ENCODE peak calls at places on chromosomes 12 and 14, in ten cellular contexts. U is ovary, A is endothelial cell of umbilical vein, S is transverse colon, C is tibial nerve, X is spleen, G is body of pancreas, E is K562, K is IMR-90, W is uterus. B is an unnamed sample. For H3K9me3, the result is how much of the 10 kb centered on the place peaks cover.

GRCh38 chr12:65937181-65937641 is 112.9 kb downstream of the HMGA2 start:
- DNase-seq in U (no peak), A (no peak), S (no peak), C (no peak), X (no peak), G (no peak), E (no peak), K (peak), W (no peak), B (no peak)

GRCh38 chr14:103273145-103273846 is 60.7 kb upstream of the EIF5 start:
- DNase-seq in U (peak), A (no peak), S (peak), C (no peak), X (no peak), G (no peak), E (no peak), K (no peak), W (no peak), B (peak)

GRCh38 chr14:63795532-63795931 is 57.3 kb upstream of the SYNE2 start:
- DNase-seq in U (no peak), A (no peak), S (no peak), C (no peak), X (no peak), G (no peak), E (no peak), K (no peak), W (no peak), B (no peak)

GRCh38 chr14:99560403-99560802 is 43.6 kb downstream of the CCDC85C start:
- DNase-seq in U (no peak), A (no peak), S (no peak), C (no peak), X (no peak), G (no peak), E (no peak), K (no peak), W (no peak), B (no peak)

GRCh38 chr12:123243851-123244250 is 10.6 kb downstream of the MTRFR start:
- DNase-seq in U (no peak), A (no peak), S (no peak), C (no peak), X (no peak), G (no peak), E (no peak), K (no peak), W (no peak), B (no peak)

GRCh38 chr14:44339256-44339655 is 167.8 kb downstream of the FSCB start:
- DNase-seq in U (no peak), A (no peak), S (no peak), C (no peak), X (no peak), G (no peak), E (no peak), K (peak), W (no peak), B (no peak)

GRCh38 chr12:6614513-6615177 is 7.5 kb upstream of the CHD4 start:
- DNase-seq in U (no peak), A (no peak), S (no peak), C (no peak), X (no peak), G (no peak), E (no peak), K (no peak), W (no peak), B (no peak)

GRCh38 chr12:93015970-93016751 is 87.1 kb upstream of the EEA1 start:
- DNase-seq in U (no peak), A (peak), S (peak), C (no peak), X (no peak), G (no peak), E (no peak), K (peak), W (no peak), B (no peak)

GRCh38 chr12:9868271-9868815 is 811 bp downstream of the CLEC2B start:
- DNase-seq in U (no peak), A (peak), S (no peak), C (no peak), X (no peak), G (no peak), E (no peak), K (no peak), W (no peak), B (no peak)

GRCh38 chr12:52546126-52546525 is 6.8 kb downstream of the KRT71 start:
- DNase-seq in U (no peak), A (no peak), S (no peak), C (no peak), X (no peak), G (no peak), E (peak), K (no peak), W (no peak), B (no peak)

GRCh38 chr12:104953323-104953722 is 4.8 kb downstream of the SLC41A2 start:
- DNase-seq in U (no peak), A (peak), S (peak), C (no peak), X (no peak), G (peak), E (no peak), K (no peak), W (no peak), B (no peak)

GRCh38 chr14:68782091-68782981 is 10.5 kb downstream of the ZFP36L1 start:
- DNase-seq in U (peak), A (no peak), S (no peak), C (no peak), X (no peak), G (peak), E (peak), K (no peak), W (peak), B (peak)

GRCh38 chr14:69812725-69813124 is 15.7 kb upstream of the SLC10A1 start:
- DNase-seq in U (no peak), A (no peak), S (peak), C (no peak), X (no peak), G (no peak), E (no peak), K (no peak), W (no peak), B (no peak)

GRCh38 chr14:95331708-95332408 is 12.2 kb upstream of the CLMN start:
- DNase-seq in U (no peak), A (no peak), S (no peak), C (no peak), X (no peak), G (no peak), E (no peak), K (no peak), W (no peak), B (no peak)

GRCh38 chr12:114201794-114202193 is 204.2 kb downstream of the TBX5 start:
- DNase-seq in U (no peak), A (no peak), S (no peak), C (no peak), X (no peak), G (no peak), E (no peak), K (no peak), W (no peak), B (no peak)

GRCh38 chr14:89214221-89214965 is 202.6 kb downstream of the FOXN3 start:
- DNase-seq in U (no peak), A (peak), S (peak), C (no peak), X (no peak), G (peak), E (no peak), K (no peak), W (no peak), B (peak)

GRCh38 chr12:93990832-93991748 is 157.3 kb upstream of the PLXNC1 start:
- DNase-seq in U (no peak), A (no peak), S (no peak), C (no peak), X (no peak), G (no peak), E (peak), K (peak), W (no peak), B (no peak)

DNA sequence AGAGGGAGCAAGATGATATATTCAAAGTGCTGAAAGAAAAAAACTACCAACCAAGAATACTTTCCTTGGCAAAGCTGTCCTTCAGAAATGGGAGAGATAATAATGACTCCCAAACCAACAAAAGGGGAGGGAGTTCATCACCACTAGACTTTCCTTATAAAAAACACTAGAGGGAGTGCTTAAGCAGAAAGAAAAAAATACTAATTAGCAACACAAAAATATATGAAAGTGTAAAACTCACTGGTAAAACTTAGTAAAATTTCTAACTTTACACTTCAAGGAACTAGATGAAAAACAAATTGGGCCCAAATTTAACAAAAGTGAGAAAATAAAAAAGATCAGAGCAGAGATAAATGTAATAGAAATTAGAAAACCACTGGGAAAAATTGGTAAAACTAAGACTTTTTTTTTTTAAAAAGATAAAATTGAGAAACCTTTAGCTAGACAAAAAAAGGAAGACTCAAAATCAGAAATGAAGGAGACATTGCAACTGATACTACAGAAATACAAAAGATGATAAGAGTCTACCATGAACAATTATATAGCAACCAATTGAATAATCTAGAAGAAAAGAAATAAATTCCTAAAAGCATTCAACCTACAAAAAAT is 60.4 kb upstream of the FAR2 start:
- DNase-seq in U (no peak), A (peak), S (no peak), C (no peak), X (no peak), G (no peak), E (no peak), K (peak), W (no peak), B (no peak)
- H3K9me3 ChIP-seq in U (under half), A (under half), S (under half), C (under half), X (under half), G (under half), E (under half), K (under half), W (under half), B (under half)

DNA sequence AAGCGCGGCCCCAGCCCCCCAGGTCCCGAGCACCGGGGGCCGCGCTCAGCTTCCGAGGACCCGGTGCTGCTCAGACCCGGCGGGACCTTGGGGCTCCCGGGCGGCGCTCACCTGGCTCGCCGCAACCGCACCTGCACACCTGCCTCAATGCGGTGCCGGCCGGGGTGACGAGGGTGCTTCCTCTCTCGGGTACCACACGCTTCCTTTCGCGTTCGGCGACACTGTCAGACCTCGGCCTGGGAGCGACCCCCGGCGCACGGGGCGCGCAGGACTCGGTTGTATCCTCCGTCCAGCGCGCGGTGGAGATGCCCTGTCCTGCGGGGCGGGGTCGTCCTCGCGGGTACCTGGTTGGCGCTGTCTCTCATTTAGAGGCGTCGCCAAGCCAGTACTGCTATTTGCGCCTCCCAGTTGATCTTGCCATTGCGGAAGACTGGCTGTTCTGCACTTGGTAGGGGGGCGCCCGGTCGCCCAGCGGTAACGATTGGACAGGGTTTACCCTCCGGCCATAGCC is 718 bp downstream of the PACS2 start:
- DNase-seq in U (peak), A (peak), S (peak), C (no peak), X (peak), G (peak), E (no peak), K (no peak), W (no peak), B (no peak)
- TF ChIP-seq CTCF in U (no peak), A (no peak), S (no peak), C (no peak), X (no peak), G (no peak), E (no peak), K (no peak), W (no peak), B (no peak)

GRCh38 chr12:26229910-26230309 is 34.5 kb downstream of the SSPN start:
- DNase-seq in U (no peak), A (no peak), S (no peak), C (no peak), X (no peak), G (no peak), E (no peak), K (no peak), W (no peak), B (no peak)

GRCh38 chr12:26224657-26225056 is 29.3 kb downstream of the SSPN start:
- DNase-seq in U (no peak), A (no peak), S (no peak), C (no peak), X (no peak), G (no peak), E (no peak), K (no peak), W (no peak), B (no peak)

GRCh38 chr12:26226119-26226518 is 30.7 kb downstream of the SSPN start:
- DNase-seq in U (no peak), A (no peak), S (no peak), C (no peak), X (no peak), G (no peak), E (no peak), K (no peak), W (no peak), B (no peak)

GRCh38 chr12:26226629-26227375 is 31.4 kb downstream of the SSPN start:
- DNase-seq in U (peak), A (peak), S (peak), C (no peak), X (no peak), G (peak), E (no peak), K (no peak), W (no peak), B (peak)

GRCh38 chr12:26227376-26227775 is 32.0 kb downstream of the SSPN start:
- DNase-seq in U (no peak), A (no peak), S (no peak), C (no peak), X (no peak), G (no peak), E (no peak), K (no peak), W (no peak), B (no peak)
- TF ChIP-seq POLR2A in U (no peak), A (no peak), S (no peak), C (no peak), X (no peak), G (no peak), E (no peak), K (no peak), W (no peak), B (no peak)

DNA sequence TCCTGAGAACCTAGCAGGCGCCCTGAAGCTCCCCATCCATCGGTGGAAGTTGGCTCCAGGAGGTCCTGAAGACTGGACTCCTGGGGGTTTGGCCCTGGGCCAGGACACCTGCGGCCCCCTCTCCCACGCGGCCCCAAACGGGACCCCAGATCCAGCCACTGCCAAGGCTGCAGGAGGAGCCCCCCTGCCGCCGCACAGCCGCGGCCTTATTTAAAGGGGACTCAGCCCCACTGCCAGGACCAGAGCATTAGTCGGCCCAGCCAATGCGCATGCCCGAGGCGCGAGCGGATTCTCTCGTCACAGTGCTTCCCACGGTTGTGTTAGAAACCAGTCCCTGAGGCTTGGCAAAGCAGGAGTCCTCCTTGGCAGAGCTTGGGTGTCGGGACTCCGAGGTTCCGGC is 775.2 kb upstream of the ALG10B start:
- DNase-seq in U (no peak), A (no peak), S (no peak), C (no peak), X (no peak), G (no peak), E (no peak), K (no peak), W (no peak), B (no peak)
- H3K9me3 ChIP-seq in U (under half), A (under half), S (under half), C (under half), X (under half), G (under half), E (under half), K (under half), W (under half), B (under half)